ENCODE peak calls at places on chromosomes 1 and 21, in ten cellular contexts. S is H1, W is upper lobe of left lung, T is transverse colon, F is A549, H is tibial nerve, D is K562, J is sigmoid colon, X is suprapubic skin, G is ovary. I is an unnamed sample.

GRCh38 chr21:32461503-32461902 is 49.0 kb downstream of the EVA1C start:
- DNase-seq in S (no peak), W (no peak), T (no peak), F (no peak), H (no peak), D (no peak), J (no peak), X (no peak), G (no peak), I (no peak)

GRCh38 chr1:113934511-113935055 is 5.5 kb downstream of the HIPK1 start:
- DNase-seq in S (no peak), W (no peak), T (no peak), F (no peak), H (no peak), D (no peak), J (no peak), X (no peak), G (no peak), I (no peak)

GRCh38 chr1:81484284-81484683 is 316.4 kb upstream of the ADGRL2 start:
- DNase-seq in S (no peak), W (no peak), T (no peak), F (no peak), H (no peak), D (no peak), J (no peak), X (no peak), G (no peak), I (no peak)

GRCh38 chr1:24195874-24196273 is 8.8 kb upstream of the IFNLR1 start:
- DNase-seq in S (no peak), W (no peak), T (no peak), F (no peak), H (no peak), D (no peak), J (no peak), X (no peak), G (no peak), I (no peak)

GRCh38 chr1:181062800-181063428 is 25.6 kb upstream of the IER5 start:
- DNase-seq in S (no peak), W (peak; percentile 35), T (no peak), F (no peak), H (no peak), D (no peak), J (no peak), X (no peak), G (no peak), I (no peak)

GRCh38 chr21:28410264-28410663 is 582.4 kb downstream of the LTN1 start:
- DNase-seq in S (no peak), W (no peak), T (no peak), F (no peak), H (no peak), D (no peak), J (no peak), X (no peak), G (no peak), I (no peak)

GRCh38 chr1:233520510-233521191 is 93.3 kb upstream of the KCNK1 start:
- DNase-seq in S (no peak), W (no peak), T (no peak), F (peak; percentile 55), H (no peak), D (no peak), J (no peak), X (no peak), G (no peak), I (peak; percentile 67)

GRCh38 chr21:42766756-42767560 is 112.4 kb downstream of the WDR4 start:
- DNase-seq in S (no peak), W (no peak), T (no peak), F (no peak), H (no peak), D (no peak), J (no peak), X (no peak), G (no peak), I (no peak)

GRCh38 chr1:3465935-3466321 is 11.5 kb downstream of the ARHGEF16 start:
- DNase-seq in S (no peak), W (no peak), T (no peak), F (no peak), H (no peak), D (no peak), J (peak; percentile 57), X (no peak), G (no peak), I (no peak)

GRCh38 chr1:220290163-220290761 is 18.0 kb upstream of the RAB3GAP2 start:
- DNase-seq in S (no peak), W (no peak), T (no peak), F (no peak), H (no peak), D (no peak), J (no peak), X (no peak), G (no peak), I (no peak)

DNA sequence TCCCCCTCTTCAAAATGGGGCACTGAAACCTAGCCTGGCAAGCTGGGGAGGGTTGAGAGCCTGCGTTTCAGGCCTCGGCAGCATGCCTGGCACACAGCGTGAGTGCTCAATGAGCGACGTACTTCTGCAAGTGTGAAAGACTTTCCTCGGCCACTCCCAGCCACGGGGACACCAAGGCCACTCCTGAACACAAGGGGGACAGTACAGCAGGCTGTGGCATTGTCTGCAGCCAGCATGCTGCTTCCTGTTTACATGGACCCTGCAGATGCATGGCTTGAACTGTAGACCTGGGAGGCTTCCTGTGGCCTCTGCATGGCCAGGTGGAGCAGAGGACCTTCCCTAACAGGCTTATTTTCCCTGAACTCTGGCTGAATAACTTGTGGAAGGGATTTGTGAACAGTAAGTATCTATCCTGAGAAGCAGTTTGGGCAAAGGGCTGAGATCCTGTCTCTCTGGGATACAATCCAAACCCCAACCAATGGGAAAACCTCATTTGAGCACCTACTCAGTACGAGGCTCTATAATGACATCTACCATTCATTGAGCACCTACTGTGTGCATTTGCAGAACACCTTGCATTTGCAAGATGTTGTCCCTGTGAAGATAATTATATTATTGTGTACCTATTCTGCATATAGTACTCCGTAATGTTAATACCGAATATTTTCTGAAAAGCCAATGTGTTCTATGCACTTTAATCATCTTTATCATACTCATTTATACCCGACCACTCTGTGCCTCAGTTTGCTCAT is 9.9 kb upstream of the HSPG2 start:
- DNase-seq in S (no peak), W (peak; percentile 31), T (no peak), F (no peak), H (no peak), D (peak; percentile 55), J (no peak), X (no peak), G (no peak), I (no peak)
- TF ChIP-seq EP300 in S (no peak), W (no peak), T (no peak), F (no peak), H (no peak), D (no peak), J (no peak), X (no peak), G (no peak), I (no peak)

GRCh38 chr1:215406927-215407326 is 160.2 kb upstream of the KCTD3 start:
- DNase-seq in S (no peak), W (no peak), T (no peak), F (no peak), H (no peak), D (no peak), J (no peak), X (no peak), G (no peak), I (no peak)

GRCh38 chr1:215405211-215405610 is 161.9 kb upstream of the KCTD3 start:
- DNase-seq in S (no peak), W (no peak), T (no peak), F (no peak), H (no peak), D (no peak), J (no peak), X (no peak), G (no peak), I (no peak)

GRCh38 chr1:215399787-215400186 is 167.3 kb upstream of the KCTD3 start:
- DNase-seq in S (no peak), W (no peak), T (no peak), F (no peak), H (no peak), D (no peak), J (no peak), X (no peak), G (no peak), I (no peak)

GRCh38 chr1:215397843-215398242 is 169.3 kb upstream of the KCTD3 start:
- DNase-seq in S (no peak), W (no peak), T (no peak), F (no peak), H (no peak), D (no peak), J (no peak), X (no peak), G (no peak), I (no peak)

GRCh38 chr1:215402147-215402546 is 165.0 kb upstream of the KCTD3 start:
- DNase-seq in S (no peak), W (no peak), T (no peak), F (no peak), H (no peak), D (no peak), J (no peak), X (no peak), G (no peak), I (no peak)
- TF ChIP-seq EP300 in S (no peak), W (no peak), T (no peak), F (no peak), H (no peak), D (no peak), J (no peak), X (no peak), G (no peak), I (no peak)

GRCh38 chr1:8848663-8849386 is 29.7 kb downstream of the ENO1 start:
- DNase-seq in S (peak; percentile 69), W (peak; percentile 94), T (peak; percentile 92), F (peak; percentile 66), H (peak; percentile 78), D (peak; percentile 91), J (peak; percentile 97), X (peak; percentile 91), G (peak; percentile 90), I (peak; percentile 95)
- TF ChIP-seq EP300 in S (no peak), W (no peak), T (no peak), F (no peak), H (peak; percentile 62), D (no peak), J (peak; percentile 51), X (no peak), G (no peak), I (no peak)

GRCh38 chr1:29275435-29275834 is 39.1 kb downstream of the PTPRU start:
- DNase-seq in S (no peak), W (peak; percentile 12), T (no peak), F (no peak), H (no peak), D (no peak), J (peak; percentile 20), X (peak; percentile 50), G (no peak), I (no peak)

GRCh38 chr1:29271724-29272123 is 35.4 kb downstream of the PTPRU start:
- DNase-seq in S (peak; percentile 73), W (peak; percentile 90), T (peak; percentile 84), F (peak; percentile 71), H (peak; percentile 48), D (no peak), J (peak; percentile 73), X (peak; percentile 81), G (peak; percentile 55), I (peak; percentile 87)

GRCh38 chr1:29270881-29271390 is 34.6 kb downstream of the PTPRU start:
- DNase-seq in S (no peak), W (no peak), T (no peak), F (no peak), H (no peak), D (no peak), J (peak; percentile 9), X (peak; percentile 11), G (no peak), I (no peak)

GRCh38 chr1:29269356-29269755 is 33.0 kb downstream of the PTPRU start:
- DNase-seq in S (no peak), W (no peak), T (no peak), F (no peak), H (no peak), D (no peak), J (peak; percentile 35), X (peak; percentile 18), G (no peak), I (no peak)

GRCh38 chr1:29272171-29272907 is 36.0 kb downstream of the PTPRU start:
- DNase-seq in S (no peak), W (peak; percentile 7), T (no peak), F (no peak), H (no peak), D (no peak), J (peak; percentile 14), X (peak; percentile 41), G (no peak), I (peak; percentile 13)
- TF ChIP-seq EP300 in S (no peak), W (no peak), T (no peak), F (no peak), H (no peak), D (no peak), J (no peak), X (no peak), G (no peak), I (no peak)